ENCODE peak calls at places on chromosomes 12 and 14, in six cellular contexts. P is mesenchymal stem cell, X is H9, N is IMR-90, B is trophoblast cell, Y is H1. F is an unnamed sample.

GRCh38 chr12:110180591-110181005 is 56.4 kb downstream of the IFT81 start:
- DNase-seq in N (peak; percentile 51), P (no peak), Y (no peak), X (no peak), B (peak; percentile 37), F (no peak)

GRCh38 chr14:85178869-85179268 is 351.1 kb upstream of the FLRT2 start:
- DNase-seq in X (no peak), Y (peak; percentile 31), B (no peak), N (no peak), P (no peak), F (no peak)

GRCh38 chr12:58161773-58162172 is 220.4 kb downstream of the ATP23 start:
- DNase-seq in N (no peak), X (no peak), B (no peak), P (no peak), Y (no peak), F (no peak)

GRCh38 chr14:21287166-21287565 is 7.3 kb downstream of the RPGRIP1 start:
- DNase-seq in Y (no peak), N (no peak), P (no peak), X (no peak), B (no peak), F (no peak)

GRCh38 chr14:80663541-80663940 is 278.0 kb downstream of the CEP128 start:
- DNase-seq in P (no peak), Y (no peak), X (no peak), B (no peak), N (no peak), F (no peak)

GRCh38 chr12:94305293-94305957 is 154.2 kb downstream of the CEP83 start:
- DNase-seq in Y (no peak), N (peak; percentile 82), B (no peak), X (peak; percentile 29), P (peak; percentile 87), F (no peak)

GRCh38 chr14:37546621-37547447 is 48.2 kb downstream of the FOXA1 start:
- DNase-seq in Y (no peak), B (no peak), N (peak; percentile 30), X (no peak), P (peak; percentile 47), F (no peak)

GRCh38 chr12:105253882-105254513 is 18.0 kb upstream of the APPL2 start:
- DNase-seq in N (peak; percentile 73), X (no peak), Y (no peak), P (peak; percentile 73), B (peak; percentile 32), F (no peak)

GRCh38 chr12:120115692-120116442 is 686 bp downstream of the RAB35 start:
- DNase-seq in N (peak; percentile 26), X (peak; percentile 67), Y (no peak), P (peak; percentile 49), B (no peak), F (no peak)

GRCh38 chr14:40221428-40221827 is 789.2 kb upstream of the FBXO33 start:
- DNase-seq in X (no peak), B (no peak), Y (no peak), P (no peak), N (no peak), F (no peak)

GRCh38 chr14:93430319-93430801 is 379 bp upstream of the UNC79 start:
- DNase-seq in Y (peak; percentile 54), N (no peak), X (peak; percentile 80), B (no peak), P (no peak), F (peak; percentile 54)

GRCh38 chr14:33810308-33810707 is 140.6 kb downstream of the EGLN3 start:
- DNase-seq in P (peak; percentile 12), N (no peak), Y (no peak), B (no peak), X (no peak), F (no peak)

GRCh38 chr14:21264025-21264801 is 5.0 kb downstream of the HNRNPC start:
- DNase-seq in P (peak; percentile 84), B (no peak), Y (no peak), N (peak; percentile 91), X (no peak), F (no peak)

GRCh38 chr14:54818201-54819133 is 84.2 kb downstream of the GCH1 start:
- DNase-seq in X (peak; percentile 14), B (peak; percentile 60), Y (no peak), P (peak; percentile 92), N (peak; percentile 69), F (no peak)

GRCh38 chr12:27383429-27384260 is 51.0 kb downstream of the BMAL2 start:
- DNase-seq in N (peak; percentile 89), Y (peak; percentile 38), P (peak; percentile 77), X (peak; percentile 86), B (peak; percentile 69), F (peak; percentile 71)

GRCh38 chr12:7935773-7936581 is at the start of gene SLC2A3:
- DNase-seq in Y (peak; percentile 53), X (peak; percentile 88), N (peak; percentile 92), B (no peak), P (peak; percentile 96), F (peak; percentile 59)

GRCh38 chr12:7933255-7933726 is 2.7 kb downstream of the SLC2A3 start:
- DNase-seq in N (peak; percentile 96), B (peak; percentile 75), X (peak; percentile 85), P (peak; percentile 96), Y (peak; percentile 71), F (peak; percentile 74)

GRCh38 chr12:7934153-7934552 is 1.8 kb downstream of the SLC2A3 start:
- DNase-seq in X (no peak), N (no peak), Y (no peak), B (no peak), P (peak; percentile 30), F (no peak)

GRCh38 chr12:7934560-7935463 is 1.2 kb downstream of the SLC2A3 start:
- DNase-seq in X (no peak), P (no peak), B (no peak), N (no peak), Y (no peak), F (no peak)

GRCh38 chr12:7935464-7935772 is 569 bp downstream of the SLC2A3 start:
- DNase-seq in P (no peak), X (no peak), N (no peak), Y (no peak), B (no peak), F (no peak)
- H2AFZ ChIP-seq in P (no peak overlapping the region), X (no peak overlapping the region), N (peak overlapping the region; percentile 24), Y (no peak overlapping the region), B (no peak overlapping the region), F (no peak overlapping the region)

GRCh38 chr12:67760586-67761275 is 112.2 kb downstream of the DYRK2 start:
- DNase-seq in N (peak; percentile 38), P (peak; percentile 18), X (no peak), Y (no peak), B (no peak), F (no peak)

GRCh38 chr12:67764055-67764454 is 115.5 kb downstream of the DYRK2 start:
- DNase-seq in B (no peak), P (no peak), N (no peak), X (no peak), Y (no peak), F (no peak)

GRCh38 chr12:67766370-67766769 is 117.8 kb downstream of the DYRK2 start:
- DNase-seq in B (no peak), P (peak; percentile 78), Y (no peak), N (peak; percentile 90), X (no peak), F (no peak)

GRCh38 chr12:67764946-67765619 is 116.5 kb downstream of the DYRK2 start:
- DNase-seq in Y (no peak), N (no peak), P (no peak), B (no peak), X (no peak), F (no peak)

GRCh38 chr12:67765969-67766368 is 117.4 kb downstream of the DYRK2 start:
- DNase-seq in B (no peak), Y (no peak), N (no peak), X (no peak), P (no peak), F (no peak)
- H2AK5ac ChIP-seq in B (no peak overlapping the region), Y (no peak overlapping the region), N (no peak overlapping the region), X (no peak overlapping the region), P (peak overlapping the region; percentile 87), F (no peak overlapping the region)

DNA sequence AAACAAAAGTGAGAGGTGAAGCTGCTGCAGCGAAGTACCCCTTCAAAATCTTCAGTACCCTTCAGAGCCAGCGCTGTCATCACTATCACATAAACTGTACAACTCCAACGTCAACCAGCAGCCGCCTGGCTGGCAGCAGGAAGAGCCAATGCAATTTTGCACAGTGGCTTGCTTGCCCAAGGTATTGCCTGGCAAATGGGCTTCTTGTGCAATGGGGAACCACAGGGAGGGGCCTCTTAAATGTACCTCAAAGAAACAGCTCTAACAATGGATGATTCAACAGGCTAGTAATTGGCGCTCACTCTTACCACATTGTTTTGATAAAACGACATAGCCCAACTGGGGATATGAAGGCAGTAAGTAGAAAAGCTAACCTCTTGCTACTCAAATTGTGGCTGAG is 125.5 kb upstream of the HIF1A start:
- DNase-seq in X (no peak), P (peak; percentile 57), Y (no peak), B (no peak), N (peak; percentile 73), F (no peak)
- H3K4me2 ChIP-seq in X (no peak overlapping the region), P (no peak overlapping the region), Y (no peak overlapping the region), B (peak overlapping the region; percentile 11), N (no peak overlapping the region), F (no peak overlapping the region)

GRCh38 chr14:100320157-100320856 is 2.8 kb upstream of the SLC25A47 start:
- DNase-seq in X (no peak), N (no peak), P (no peak), B (no peak), Y (no peak), F (no peak)

GRCh38 chr14:100321473-100322137 is 1.5 kb upstream of the SLC25A47 start:
- DNase-seq in B (no peak), X (no peak), N (no peak), Y (no peak), P (no peak), F (no peak)

GRCh38 chr14:100317389-100317788 is 5.8 kb upstream of the SLC25A47 start:
- DNase-seq in Y (no peak), B (no peak), X (no peak), N (no peak), P (no peak), F (no peak)

GRCh38 chr14:100314724-100315123 is 8.4 kb upstream of the SLC25A47 start:
- DNase-seq in Y (no peak), N (no peak), X (no peak), P (no peak), B (no peak), F (no peak)

DNA sequence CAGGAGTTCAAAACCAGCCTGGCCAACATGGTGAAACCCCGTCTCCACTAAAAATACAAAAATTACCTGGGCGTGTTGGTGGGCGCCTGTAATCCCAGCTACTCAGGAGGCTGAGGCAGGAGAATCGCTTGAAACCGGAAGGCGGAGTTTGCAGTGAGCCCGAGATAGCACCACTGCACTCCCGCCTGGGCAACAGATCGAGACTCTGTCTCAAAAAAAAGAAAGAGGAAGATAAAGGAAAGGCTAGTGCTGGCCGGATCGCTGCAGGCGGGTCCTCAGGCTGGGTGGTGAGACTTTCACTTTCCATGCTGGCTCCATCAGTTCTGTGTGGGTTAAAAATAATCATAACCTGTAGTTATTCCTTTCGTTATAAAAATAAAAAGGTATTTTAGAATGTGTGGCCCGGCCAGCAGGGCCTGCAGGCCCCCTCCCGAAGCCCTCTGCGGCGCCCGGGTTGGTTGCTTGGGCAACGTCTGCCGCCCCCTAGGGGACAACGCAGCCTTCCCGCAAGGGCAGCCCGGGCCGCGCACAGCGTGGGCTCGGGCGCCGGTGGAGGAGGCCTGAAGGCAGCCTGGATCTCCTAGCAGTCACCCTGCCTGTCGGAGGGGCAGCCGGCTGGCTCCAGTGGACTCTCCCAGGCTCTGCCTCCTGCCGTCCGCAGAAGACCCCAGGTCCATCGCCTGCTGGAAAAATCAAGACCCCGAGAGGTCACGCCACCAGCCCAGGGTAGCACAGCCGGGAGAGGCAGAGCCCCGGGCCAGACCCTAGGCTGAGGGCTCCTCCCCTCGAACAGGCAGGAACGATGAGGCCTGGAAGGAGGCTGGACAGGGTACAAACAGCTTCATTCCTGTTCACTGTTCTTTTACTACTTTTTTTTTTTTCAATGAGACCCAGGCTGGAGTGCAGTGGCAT is 5.0 kb upstream of the SLC25A47 start:
- DNase-seq in B (peak; percentile 57), P (peak; percentile 65), Y (peak; percentile 44), N (peak; percentile 26), X (peak; percentile 81), F (no peak)
- H2AFZ ChIP-seq in B (peak overlapping the region; percentile 43), P (peak overlapping the region; percentile 6), Y (peak overlapping the region; percentile 5), N (peak overlapping the region; percentile 83), X (no peak overlapping the region), F (peak overlapping the region; percentile 79)